ENCODE peak calls at places on chromosomes 4 and X, in seven cellular contexts. A is NB4, B is astrocyte of the cerebellum, Q is upper lobe of right lung, L is cardiac fibroblast, S is heart right ventricle, V is tibial artery. Y is an unnamed sample.
A peak's percentile ranks its signal among the peaks of the same experiment; 100 is the strongest.

GRCh38 chrX:99914676-99915075 is 495.4 kb downstream of the PCDH19 start:
- DNase-seq in B (no peak), Q (no peak), L (no peak), A (no peak), V (no peak), S (no peak), Y (no peak)

GRCh38 chr4:71833175-71833900 is 49.5 kb upstream of the GC start:
- DNase-seq in B (no peak), V (no peak), A (no peak), S (no peak), L (no peak), Q (peak; percentile 69), Y (no peak)

GRCh38 chrX:53133400-53133799 is 39.5 kb downstream of the KANTR start:
- DNase-seq in L (no peak), A (no peak), Q (no peak), V (no peak), B (no peak), S (no peak), Y (no peak)

GRCh38 chrX:117840645-117841044 is 276.0 kb downstream of the KLHL13 start:
- DNase-seq in S (no peak), L (no peak), Q (no peak), B (no peak), V (no peak), A (no peak), Y (no peak)

GRCh38 chr4:48254381-48255072 is 15.1 kb downstream of the TEC start:
- DNase-seq in A (no peak), L (peak; percentile 73), V (no peak), Q (no peak), S (peak; percentile 84), B (peak; percentile 99), Y (no peak)

GRCh38 chrX:45070116-45071007 is 130.3 kb downstream of the DIPK2B start:
- DNase-seq in S (peak; percentile 8), Q (no peak), B (peak; percentile 47), V (peak; percentile 21), L (peak; percentile 73), A (peak; percentile 63), Y (no peak)

GRCh38 chr4:24765331-24765990 is 29.9 kb upstream of the SOD3 start:
- DNase-seq in B (no peak), A (no peak), L (no peak), S (no peak), V (no peak), Q (no peak), Y (no peak)

GRCh38 chrX:98405376-98405775 is 1521.7 kb downstream of the RPA4 start:
- DNase-seq in B (no peak), V (no peak), A (no peak), S (no peak), Q (no peak), L (no peak), Y (no peak)

GRCh38 chrX:72712094-72712755 is 1.9 kb downstream of the PHKA1 start:
- DNase-seq in A (peak; percentile 53), Q (no peak), V (no peak), L (peak; percentile 30), B (no peak), S (no peak), Y (no peak)

GRCh38 chrX:46251755-46252154 is 293.5 kb downstream of the ZNF674 start:
- DNase-seq in V (no peak), S (no peak), A (no peak), Q (no peak), B (no peak), L (peak; percentile 21), Y (no peak)

GRCh38 chr4:3802571-3803474 is 36.6 kb downstream of the ADRA2C start:
- DNase-seq in S (no peak), V (no peak), L (no peak), Q (no peak), A (peak; percentile 83), B (no peak), Y (no peak)

GRCh38 chr4:4574792-4575191 is 32.9 kb upstream of the STX18 start:
- DNase-seq in A (no peak), B (peak; percentile 32), Q (peak; percentile 69), L (peak; percentile 87), V (peak; percentile 76), S (peak; percentile 65), Y (no peak)

GRCh38 chr4:183852910-183853555 is 52.1 kb upstream of the STOX2 start:
- DNase-seq in B (no peak), V (no peak), S (no peak), L (no peak), A (no peak), Q (no peak), Y (no peak)

GRCh38 chr4:7027284-7027683 is 15.9 kb upstream of the TADA2B start:
- DNase-seq in B (no peak), V (no peak), L (no peak), S (no peak), Q (no peak), A (no peak), Y (no peak)

GRCh38 chrX:15244421-15244820 is 25.5 kb downstream of the ASB9 start:
- DNase-seq in Q (no peak), V (no peak), A (no peak), S (no peak), B (no peak), L (no peak), Y (no peak)

GRCh38 chrX:139691843-139692505 is 16.0 kb downstream of the MCF2 start:
- DNase-seq in B (no peak), A (no peak), V (no peak), Q (no peak), L (peak; percentile 0), S (no peak), Y (peak; percentile 13)

GRCh38 chrX:50579955-50580354 is 109.3 kb upstream of the DGKK start:
- DNase-seq in V (peak; percentile 23), L (peak; percentile 67), B (peak; percentile 16), A (peak; percentile 68), Q (no peak), S (peak; percentile 18), Y (no peak)

GRCh38 chr4:24013666-24014422 is 124.0 kb upstream of the PPARGC1A start:
- DNase-seq in S (no peak), V (no peak), A (no peak), B (no peak), L (no peak), Q (no peak), Y (no peak)

GRCh38 chr4:39319678-39320077 is 46.5 kb downstream of the RFC1 start:
- DNase-seq in L (peak; percentile 82), Q (no peak), V (no peak), A (peak; percentile 20), B (peak; percentile 35), S (no peak), Y (no peak)

GRCh38 chr4:73520821-73521220 is 39.3 kb downstream of the AFM start:
- DNase-seq in L (peak; percentile 70), V (no peak), S (no peak), B (peak; percentile 75), A (peak; percentile 79), Q (no peak), Y (no peak)

GRCh38 chr4:6391852-6392188 is 80.6 kb downstream of the PPP2R2C start:
- DNase-seq in Q (no peak), L (no peak), S (no peak), A (no peak), B (no peak), V (no peak), Y (no peak)

DNA sequence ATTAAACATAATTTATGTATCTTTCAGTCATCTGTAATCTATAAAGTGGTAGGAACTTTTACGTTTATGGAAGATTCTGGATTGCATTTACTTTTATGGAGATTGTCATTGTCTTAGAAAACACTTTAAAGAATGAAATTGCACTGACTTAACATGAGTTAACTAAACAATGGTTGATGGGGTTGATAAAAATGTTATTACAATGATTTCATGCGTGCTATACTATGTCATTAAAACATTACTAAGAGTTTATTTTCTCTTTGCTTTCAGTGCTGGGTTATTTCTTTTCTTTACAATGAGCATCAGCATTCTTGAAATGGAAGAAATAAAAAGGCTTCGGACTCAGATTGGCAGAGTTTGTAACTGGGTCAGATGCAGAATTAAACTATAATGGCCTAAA is 67.1 kb upstream of the PDLIM3 start:
- DNase-seq in B (no peak), S (no peak), V (no peak), A (no peak), Q (no peak), L (no peak), Y (no peak)
- TF ChIP-seq CTCF in B (no peak), S (no peak), V (no peak), A (no peak), Q (no peak), L (no peak), Y (no peak)

GRCh38 chrX:39667191-39667590 is 430.6 kb downstream of the BCOR start:
- DNase-seq in B (no peak), A (no peak), L (no peak), Q (no peak), S (no peak), V (no peak), Y (no peak)
- TF ChIP-seq CTCF in B (no peak), A (no peak), L (no peak), Q (no peak), S (no peak), V (no peak), Y (no peak)

GRCh38 chr4:76003015-76003414 is 4.3 kb downstream of the CXCL9 start:
- DNase-seq in B (no peak), V (no peak), A (peak; percentile 88), Q (no peak), L (no peak), S (peak; percentile 36), Y (no peak)

GRCh38 chr4:76007089-76007559 is at the start of gene CXCL9:
- DNase-seq in Q (no peak), A (no peak), B (no peak), S (no peak), L (no peak), V (no peak), Y (no peak)

GRCh38 chr4:76001760-76002159 is 5.5 kb downstream of the CXCL9 start:
- DNase-seq in S (no peak), A (peak; percentile 85), V (no peak), L (no peak), Q (no peak), B (no peak), Y (no peak)

GRCh38 chr4:76002176-76002575 is 5.1 kb downstream of the CXCL9 start:
- DNase-seq in A (peak; percentile 91), L (peak; percentile 17), V (no peak), S (no peak), B (no peak), Q (no peak), Y (no peak)

DNA sequence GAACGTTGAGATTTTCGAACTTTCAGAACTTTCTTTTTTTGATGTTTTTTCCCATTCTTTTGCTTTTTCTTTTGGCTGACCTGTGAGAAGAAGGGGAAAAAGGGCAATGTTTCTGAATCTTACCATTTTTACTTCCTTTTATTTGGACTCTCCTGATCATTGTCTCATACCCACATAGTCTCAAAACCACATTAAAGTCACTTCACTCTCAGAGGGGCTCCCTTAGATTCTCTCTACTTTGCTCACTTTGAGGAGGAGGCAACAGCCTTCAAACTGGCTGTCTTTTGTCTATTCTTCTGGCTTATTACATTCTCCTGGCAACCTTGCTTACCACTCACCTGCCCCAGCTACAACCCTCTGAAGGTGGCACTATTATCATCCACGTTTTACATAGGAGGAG is 3.7 kb downstream of the CXCL9 start:
- DNase-seq in A (peak; percentile 52), Q (no peak), L (no peak), V (no peak), B (no peak), S (no peak), Y (no peak)
- TF ChIP-seq CTCF in A (no peak), Q (no peak), L (no peak), V (no peak), B (no peak), S (no peak), Y (no peak)

DNA sequence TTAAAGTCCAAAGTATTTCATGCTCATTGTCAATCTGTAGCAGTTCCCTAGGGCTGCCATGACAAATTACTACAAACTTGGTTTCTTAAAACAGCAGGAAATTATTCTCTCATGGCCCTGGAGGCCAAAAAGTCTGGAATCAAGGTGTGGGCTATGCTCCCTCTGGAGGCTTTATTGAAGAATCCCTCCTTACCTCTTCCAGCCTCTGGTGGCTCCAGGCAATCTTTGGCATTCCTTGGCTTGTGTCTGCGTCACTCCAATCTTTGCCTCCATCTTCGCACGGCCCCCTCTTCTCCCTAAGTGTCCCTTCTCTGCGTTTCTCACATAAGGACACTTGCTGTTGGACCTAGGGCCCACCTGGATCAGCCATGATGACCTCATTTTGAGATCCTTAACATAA is 170.4 kb downstream of the SMIM20 start:
- DNase-seq in V (no peak), Q (no peak), S (no peak), A (no peak), L (no peak), B (no peak), Y (no peak)
- TF ChIP-seq CTCF in V (no peak), Q (no peak), S (no peak), A (no peak), L (no peak), B (peak; percentile 17), Y (no peak)